ENCODE peak calls at places on chromosomes 11 and 22, in six cellular contexts. One of them, this sample, is unnamed.

GRCh38 chr11:117121176-117121575 is 22.9 kb upstream of the PAFAH1B2 start:
- DNase-seq in fibroblast of mammary gland: peak; percentile 6
- DNase-seq in foreskin fibroblast: no peak
- DNase-seq in brain microvascular endothelial cell: no peak
- DNase-seq in ovary: no peak
- DNase-seq in aorta: no peak
- DNase-seq in this sample: no peak

GRCh38 chr11:47667135-47667534 is 24.8 kb upstream of the MTCH2 start:
- DNase-seq in fibroblast of mammary gland: no peak
- DNase-seq in foreskin fibroblast: no peak
- DNase-seq in brain microvascular endothelial cell: no peak
- DNase-seq in ovary: peak; percentile 30
- DNase-seq in aorta: no peak
- DNase-seq in this sample: no peak

GRCh38 chr22:19668748-19669147 is 45.6 kb upstream of the SEPTIN5 start:
- DNase-seq in fibroblast of mammary gland: no peak
- DNase-seq in foreskin fibroblast: no peak
- DNase-seq in brain microvascular endothelial cell: no peak
- DNase-seq in ovary: no peak
- DNase-seq in aorta: no peak
- DNase-seq in this sample: no peak

GRCh38 chr11:118530180-118530682 is 761 bp upstream of the TMEM25 start:
- DNase-seq in fibroblast of mammary gland: peak; percentile 8
- DNase-seq in foreskin fibroblast: no peak
- DNase-seq in brain microvascular endothelial cell: no peak
- DNase-seq in ovary: no peak
- DNase-seq in aorta: no peak
- DNase-seq in this sample: no peak

GRCh38 chr11:11946878-11947277 is 61.5 kb downstream of the DKK3 start:
- DNase-seq in fibroblast of mammary gland: no peak
- DNase-seq in foreskin fibroblast: no peak
- DNase-seq in brain microvascular endothelial cell: no peak
- DNase-seq in ovary: no peak
- DNase-seq in aorta: no peak
- DNase-seq in this sample: no peak

GRCh38 chr22:42064629-42065028 is 6.0 kb downstream of the NAGA start:
- DNase-seq in fibroblast of mammary gland: no peak
- DNase-seq in foreskin fibroblast: no peak
- DNase-seq in brain microvascular endothelial cell: no peak
- DNase-seq in ovary: no peak
- DNase-seq in aorta: no peak
- DNase-seq in this sample: no peak

GRCh38 chr11:124878497-124879228 is 13.4 kb downstream of the ROBO3 start:
- DNase-seq in fibroblast of mammary gland: no peak
- DNase-seq in foreskin fibroblast: no peak
- DNase-seq in brain microvascular endothelial cell: no peak
- DNase-seq in ovary: peak; percentile 21
- DNase-seq in aorta: peak; percentile 67
- DNase-seq in this sample: no peak

GRCh38 chr11:47886096-47886495 is 37.9 kb upstream of the NUP160 start:
- DNase-seq in fibroblast of mammary gland: peak; percentile 57
- DNase-seq in foreskin fibroblast: peak; percentile 60
- DNase-seq in brain microvascular endothelial cell: peak; percentile 67
- DNase-seq in ovary: peak; percentile 29
- DNase-seq in aorta: no peak
- DNase-seq in this sample: no peak

GRCh38 chr11:75103380-75104026 is 6.8 kb upstream of the OR2AT4 start:
- DNase-seq in fibroblast of mammary gland: peak; percentile 82
- DNase-seq in foreskin fibroblast: peak; percentile 53
- DNase-seq in brain microvascular endothelial cell: peak; percentile 52
- DNase-seq in ovary: no peak
- DNase-seq in aorta: no peak
- DNase-seq in this sample: no peak

GRCh38 chr22:17232406-17232805 is 13.2 kb upstream of the ADA2 start:
- DNase-seq in fibroblast of mammary gland: no peak
- DNase-seq in foreskin fibroblast: no peak
- DNase-seq in brain microvascular endothelial cell: no peak
- DNase-seq in ovary: no peak
- DNase-seq in aorta: no peak
- DNase-seq in this sample: no peak

GRCh38 chr22:41587347-41587723 is 2.3 kb downstream of the PMM1 start:
- DNase-seq in fibroblast of mammary gland: no peak
- DNase-seq in foreskin fibroblast: no peak
- DNase-seq in brain microvascular endothelial cell: no peak
- DNase-seq in ovary: no peak
- DNase-seq in aorta: no peak
- DNase-seq in this sample: no peak

GRCh38 chr11:16606784-16607674 is 131.4 kb upstream of the C11orf58 start:
- DNase-seq in fibroblast of mammary gland: no peak
- DNase-seq in foreskin fibroblast: no peak
- DNase-seq in brain microvascular endothelial cell: no peak
- DNase-seq in ovary: peak; percentile 28
- DNase-seq in aorta: peak; percentile 81
- DNase-seq in this sample: no peak

GRCh38 chr11:121576531-121576930 is 123.8 kb upstream of the SORL1-AS1 start:
- DNase-seq in fibroblast of mammary gland: no peak
- DNase-seq in foreskin fibroblast: no peak
- DNase-seq in brain microvascular endothelial cell: no peak
- DNase-seq in ovary: peak; percentile 45
- DNase-seq in aorta: no peak
- DNase-seq in this sample: no peak

GRCh38 chr22:39682994-39683393 is 112.4 kb downstream of the CACNA1I start:
- DNase-seq in fibroblast of mammary gland: no peak
- DNase-seq in foreskin fibroblast: no peak
- DNase-seq in brain microvascular endothelial cell: no peak
- DNase-seq in ovary: no peak
- DNase-seq in aorta: no peak
- DNase-seq in this sample: no peak

GRCh38 chr22:46576556-46577351 is 39.3 kb upstream of the CELSR1 start:
- DNase-seq in fibroblast of mammary gland: peak; percentile 21
- DNase-seq in foreskin fibroblast: peak; percentile 50
- DNase-seq in brain microvascular endothelial cell: no peak
- DNase-seq in ovary: peak; percentile 46
- DNase-seq in aorta: peak; percentile 82
- DNase-seq in this sample: peak; percentile 26

GRCh38 chr11:848380-848931 is 5.8 kb downstream of the TSPAN4 start:
- DNase-seq in fibroblast of mammary gland: no peak
- DNase-seq in foreskin fibroblast: no peak
- DNase-seq in brain microvascular endothelial cell: no peak
- DNase-seq in ovary: peak; percentile 59
- DNase-seq in aorta: peak; percentile 88
- DNase-seq in this sample: no peak

GRCh38 chr22:47846206-47846605 is 1083.8 kb downstream of the TBC1D22A start:
- DNase-seq in fibroblast of mammary gland: no peak
- DNase-seq in foreskin fibroblast: no peak
- DNase-seq in brain microvascular endothelial cell: no peak
- DNase-seq in ovary: no peak
- DNase-seq in aorta: no peak
- DNase-seq in this sample: no peak

GRCh38 chr11:31805629-31806185 is 5.4 kb downstream of the PAX6 start:
- DNase-seq in fibroblast of mammary gland: no peak
- DNase-seq in foreskin fibroblast: no peak
- DNase-seq in brain microvascular endothelial cell: no peak
- DNase-seq in ovary: no peak
- DNase-seq in aorta: peak; percentile 54
- DNase-seq in this sample: no peak

GRCh38 chr11:72588656-72589410 is 85.4 kb downstream of the PDE2A start:
- DNase-seq in fibroblast of mammary gland: no peak
- DNase-seq in foreskin fibroblast: no peak
- DNase-seq in brain microvascular endothelial cell: no peak
- DNase-seq in ovary: no peak
- DNase-seq in aorta: peak; percentile 50
- DNase-seq in this sample: no peak

GRCh38 chr11:45146072-45147016 is at the start of gene PRDM11:
- DNase-seq in fibroblast of mammary gland: peak; percentile 68
- DNase-seq in foreskin fibroblast: peak; percentile 82
- DNase-seq in brain microvascular endothelial cell: peak; percentile 66
- DNase-seq in ovary: peak; percentile 76
- DNase-seq in aorta: peak; percentile 93
- DNase-seq in this sample: no peak

GRCh38 chr11:90134420-90135003 is at the start of gene NAALAD2:
- DNase-seq in fibroblast of mammary gland: peak; percentile 37
- DNase-seq in foreskin fibroblast: peak; percentile 24
- DNase-seq in brain microvascular endothelial cell: peak; percentile 22
- DNase-seq in ovary: peak; percentile 45
- DNase-seq in aorta: peak; percentile 77
- DNase-seq in this sample: no peak

GRCh38 chr11:89321401-89321800 is 143.7 kb downstream of the TYR start:
- DNase-seq in fibroblast of mammary gland: no peak
- DNase-seq in foreskin fibroblast: no peak
- DNase-seq in brain microvascular endothelial cell: no peak
- DNase-seq in ovary: no peak
- DNase-seq in aorta: no peak
- DNase-seq in this sample: no peak

GRCh38 chr11:86781546-86781945 is 18.8 kb upstream of the PRSS23 start:
- DNase-seq in fibroblast of mammary gland: no peak
- DNase-seq in foreskin fibroblast: no peak
- DNase-seq in brain microvascular endothelial cell: no peak
- DNase-seq in ovary: no peak
- DNase-seq in aorta: no peak
- DNase-seq in this sample: no peak

GRCh38 chr11:10304495-10305261 is at the start of gene ADM:
- DNase-seq in fibroblast of mammary gland: peak; percentile 89
- DNase-seq in foreskin fibroblast: peak; percentile 95
- DNase-seq in brain microvascular endothelial cell: peak; percentile 92
- DNase-seq in ovary: peak; percentile 92
- DNase-seq in aorta: peak; percentile 96
- DNase-seq in this sample: no peak

GRCh38 chr11:58527429-58527828 is 19.5 kb upstream of the OR5B21 start:
- DNase-seq in fibroblast of mammary gland: no peak
- DNase-seq in foreskin fibroblast: no peak
- DNase-seq in brain microvascular endothelial cell: no peak
- DNase-seq in ovary: no peak
- DNase-seq in aorta: no peak
- DNase-seq in this sample: no peak

GRCh38 chr11:58530236-58530635 is 22.3 kb upstream of the OR5B21 start:
- DNase-seq in fibroblast of mammary gland: no peak
- DNase-seq in foreskin fibroblast: no peak
- DNase-seq in brain microvascular endothelial cell: no peak
- DNase-seq in ovary: no peak
- DNase-seq in aorta: no peak
- DNase-seq in this sample: peak; percentile 41

GRCh38 chr11:58525037-58525614 is 17.2 kb upstream of the OR5B21 start:
- DNase-seq in fibroblast of mammary gland: no peak
- DNase-seq in foreskin fibroblast: no peak
- DNase-seq in brain microvascular endothelial cell: no peak
- DNase-seq in ovary: no peak
- DNase-seq in aorta: no peak
- DNase-seq in this sample: peak; percentile 80

DNA sequence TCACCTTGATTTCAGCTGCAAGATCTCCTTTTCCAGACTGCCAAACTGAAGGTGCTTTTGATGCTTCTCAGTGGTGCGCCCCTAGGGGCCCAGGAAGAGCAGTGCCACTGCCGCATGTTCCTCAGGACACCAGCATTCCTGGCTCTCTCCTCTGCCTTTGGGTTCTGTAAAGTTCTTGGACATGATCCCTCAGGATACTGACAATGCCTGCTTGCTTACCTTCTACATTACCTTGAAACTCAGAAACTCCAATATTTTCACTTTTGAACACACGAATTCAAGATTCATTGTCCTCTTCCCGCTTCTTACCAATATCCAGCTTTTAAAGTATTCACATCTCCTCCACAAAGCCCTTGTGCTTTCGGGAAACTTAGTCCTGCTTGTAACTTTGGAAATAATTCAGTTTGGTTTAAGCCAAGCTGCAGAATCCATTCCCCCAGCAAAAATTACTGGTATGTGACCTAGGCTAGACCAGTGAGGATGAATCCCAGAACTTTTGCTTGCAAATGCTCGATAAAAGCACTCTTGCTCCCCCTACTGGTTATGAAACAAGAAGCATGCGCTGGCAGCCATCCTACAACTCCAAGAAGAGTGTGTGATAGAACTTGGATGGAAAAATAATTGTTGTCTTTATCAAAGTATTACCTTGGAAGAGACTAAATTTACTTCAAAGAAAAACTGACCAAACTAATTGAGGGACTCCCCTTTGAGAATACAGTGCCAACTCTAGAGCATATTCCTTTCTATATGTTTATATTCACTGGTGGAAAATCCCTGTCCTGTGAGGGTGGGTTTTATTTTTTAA is 16.5 kb upstream of the OR5B21 start:
- DNase-seq in fibroblast of mammary gland: peak; percentile 86
- DNase-seq in foreskin fibroblast: peak; percentile 60
- DNase-seq in brain microvascular endothelial cell: peak; percentile 75
- DNase-seq in ovary: peak; percentile 81
- DNase-seq in aorta: peak; percentile 83
- DNase-seq in this sample: peak; percentile 78
- H3K4me3 ChIP-seq in fibroblast of mammary gland: no peak overlapping the region
- H3K4me3 ChIP-seq in foreskin fibroblast: peak overlapping the region; percentile 5
- H3K4me3 ChIP-seq in brain microvascular endothelial cell: peak overlapping the region; percentile 3
- H3K4me3 ChIP-seq in ovary: peak overlapping the region; percentile 11
- H3K4me3 ChIP-seq in aorta: peak overlapping the region; percentile 32
- H3K4me3 ChIP-seq in this sample: peak overlapping the region; percentile 1

DNA sequence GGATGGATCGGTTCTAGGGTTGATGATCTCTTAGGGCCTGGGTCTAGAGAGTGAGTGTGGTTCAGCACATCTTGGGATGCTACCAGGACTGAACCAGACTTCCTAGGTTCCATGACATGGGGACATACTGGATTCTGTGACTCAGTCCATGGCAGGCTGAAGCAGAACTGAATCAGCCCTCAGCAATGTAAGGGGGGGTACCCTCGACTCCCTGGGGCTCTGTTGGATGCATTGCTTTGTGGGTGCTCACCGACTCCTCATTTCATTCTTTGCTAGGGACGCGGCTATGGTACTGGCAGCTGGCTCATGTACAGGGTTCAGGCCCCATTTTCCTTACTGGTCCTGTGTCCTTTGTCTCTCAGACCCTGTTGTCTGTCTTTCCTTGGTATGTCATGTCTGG is 733 bp upstream of the GRAMD1B start:
- DNase-seq in fibroblast of mammary gland: peak; percentile 58
- DNase-seq in foreskin fibroblast: peak; percentile 67
- DNase-seq in brain microvascular endothelial cell: peak; percentile 66
- DNase-seq in ovary: no peak
- DNase-seq in aorta: no peak
- DNase-seq in this sample: no peak
- H3K4me3 ChIP-seq in fibroblast of mammary gland: no peak overlapping the region
- H3K4me3 ChIP-seq in foreskin fibroblast: no peak overlapping the region
- H3K4me3 ChIP-seq in brain microvascular endothelial cell: peak overlapping the region; percentile 71
- H3K4me3 ChIP-seq in ovary: no peak overlapping the region
- H3K4me3 ChIP-seq in aorta: no peak overlapping the region
- H3K4me3 ChIP-seq in this sample: no peak overlapping the region

DNA sequence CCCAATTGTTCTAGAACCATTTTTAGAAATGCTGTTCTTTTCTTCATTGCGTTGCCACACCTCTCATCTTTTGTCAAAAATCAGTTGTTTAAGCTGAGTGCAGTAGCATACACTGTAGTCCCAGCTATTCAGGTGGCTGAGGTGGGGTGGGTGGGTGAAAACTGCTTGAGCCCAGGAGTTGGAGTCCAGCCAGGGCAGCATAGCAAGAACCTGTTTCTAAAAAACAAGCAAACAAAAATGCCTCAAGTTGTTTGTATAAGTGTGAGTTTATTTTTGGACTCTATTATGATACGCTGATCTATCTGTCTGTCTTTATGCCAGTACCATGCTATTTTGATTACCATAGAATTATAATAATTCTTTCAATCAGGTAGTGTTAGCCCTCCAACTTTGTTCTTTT is 62.5 kb upstream of the RRM1 start:
- DNase-seq in fibroblast of mammary gland: no peak
- DNase-seq in foreskin fibroblast: no peak
- DNase-seq in brain microvascular endothelial cell: no peak
- DNase-seq in ovary: no peak
- DNase-seq in aorta: no peak
- DNase-seq in this sample: no peak
- H3K4me3 ChIP-seq in fibroblast of mammary gland: no peak overlapping the region
- H3K4me3 ChIP-seq in foreskin fibroblast: no peak overlapping the region
- H3K4me3 ChIP-seq in brain microvascular endothelial cell: no peak overlapping the region
- H3K4me3 ChIP-seq in ovary: no peak overlapping the region
- H3K4me3 ChIP-seq in aorta: no peak overlapping the region
- H3K4me3 ChIP-seq in this sample: no peak overlapping the region

GRCh38 chr11:126480410-126481302 is 125.2 kb downstream of the ST3GAL4 start:
- DNase-seq in fibroblast of mammary gland: peak; percentile 84
- DNase-seq in foreskin fibroblast: peak; percentile 76
- DNase-seq in brain microvascular endothelial cell: peak; percentile 79
- DNase-seq in ovary: peak; percentile 90
- DNase-seq in aorta: peak; percentile 87
- DNase-seq in this sample: peak; percentile 82
- H3K4me3 ChIP-seq in fibroblast of mammary gland: peak overlapping the region; percentile 16
- H3K4me3 ChIP-seq in foreskin fibroblast: no peak overlapping the region
- H3K4me3 ChIP-seq in brain microvascular endothelial cell: peak overlapping the region; percentile 6
- H3K4me3 ChIP-seq in ovary: no peak overlapping the region
- H3K4me3 ChIP-seq in aorta: no peak overlapping the region
- H3K4me3 ChIP-seq in this sample: peak overlapping the region; percentile 39